ENCODE peak calls at places on chromosome 5, in seven cellular contexts. Y is fibroblast of the aortic adventitia, F is sigmoid colon, L is breast epithelium, A is AG04450, M is upper lobe of right lung, Z is lower leg skin. X is an unnamed sample.
A peak's percentile ranks its signal among the peaks of the same experiment; 100 is the strongest.

GRCh38 chr5:78829811-78830499 is 155.2 kb downstream of the ARSB start:
- DNase-seq in Y (peak; percentile 76), F (peak; percentile 86), L (no peak), A (no peak), M (no peak), Z (peak; percentile 89), X (no peak)

GRCh38 chr5:141787376-141787775 is 90.8 kb downstream of the PCDH1 start:
- DNase-seq in Y (peak; percentile 39), F (no peak), L (no peak), A (no peak), M (no peak), Z (no peak), X (no peak)

GRCh38 chr5:11069041-11069440 is 308.0 kb upstream of the DAP start:
- DNase-seq in Y (no peak), F (no peak), L (no peak), A (no peak), M (no peak), Z (no peak), X (no peak)

GRCh38 chr5:53253421-53253871 is 143.9 kb upstream of the MOCS2 start:
- DNase-seq in Y (peak; percentile 90), F (no peak), L (no peak), A (peak; percentile 61), M (no peak), Z (no peak), X (peak; percentile 55)

GRCh38 chr5:58019614-58020013 is 440.3 kb downstream of the PLK2 start:
- DNase-seq in Y (peak; percentile 39), F (no peak), L (no peak), A (no peak), M (peak; percentile 54), Z (no peak), X (no peak)

GRCh38 chr5:115461506-115462290 is 82.9 kb downstream of the FEM1C start:
- DNase-seq in Y (peak; percentile 76), F (no peak), L (no peak), A (peak; percentile 46), M (no peak), Z (no peak), X (no peak)

GRCh38 chr5:137825165-137825564 is 42.5 kb upstream of the MYOT start:
- DNase-seq in Y (no peak), F (no peak), L (no peak), A (no peak), M (no peak), Z (no peak), X (no peak)

GRCh38 chr5:24823625-24824024 is 178.8 kb upstream of the CDH10 start:
- DNase-seq in Y (no peak), F (no peak), L (no peak), A (no peak), M (no peak), Z (no peak), X (no peak)

GRCh38 chr5:37716405-37716804 is 123.4 kb downstream of the GDNF start:
- DNase-seq in Y (no peak), F (no peak), L (no peak), A (no peak), M (no peak), Z (no peak), X (no peak)

GRCh38 chr5:52725781-52726180 is 61.9 kb upstream of the ITGA1 start:
- DNase-seq in Y (no peak), F (no peak), L (no peak), A (no peak), M (no peak), Z (no peak), X (no peak)

GRCh38 chr5:176768174-176768970 is 42.0 kb upstream of the UNC5A start:
- DNase-seq in Y (no peak), F (peak; percentile 33), L (peak; percentile 38), A (no peak), M (peak; percentile 11), Z (no peak), X (no peak)

GRCh38 chr5:34673463-34674125 is 17.5 kb downstream of the RAI14 start:
- DNase-seq in Y (no peak), F (no peak), L (no peak), A (no peak), M (no peak), Z (no peak), X (no peak)

GRCh38 chr5:93576994-93577575 is 3.9 kb downstream of the NR2F1-AS1 start:
- DNase-seq in Y (no peak), F (no peak), L (no peak), A (no peak), M (no peak), Z (no peak), X (no peak)

GRCh38 chr5:112333236-112333850 is 85.7 kb downstream of the EPB41L4A start:
- DNase-seq in Y (no peak), F (no peak), L (no peak), A (no peak), M (no peak), Z (no peak), X (no peak)

GRCh38 chr5:92715946-92716345 is 865.1 kb downstream of the NR2F1-AS1 start:
- DNase-seq in Y (no peak), F (no peak), L (no peak), A (no peak), M (no peak), Z (no peak), X (no peak)

GRCh38 chr5:94432499-94432898 is 185.9 kb downstream of the KIAA0825 start:
- DNase-seq in Y (peak; percentile 35), F (no peak), L (no peak), A (no peak), M (no peak), Z (no peak), X (no peak)

GRCh38 chr5:56919942-56920662 is 10.7 kb downstream of the SETD9 start:
- DNase-seq in Y (no peak), F (no peak), L (no peak), A (no peak), M (no peak), Z (no peak), X (no peak)

GRCh38 chr5:56833325-56833724 is 18.0 kb downstream of the MAP3K1 start:
- DNase-seq in Y (no peak), F (no peak), L (no peak), A (no peak), M (no peak), Z (no peak), X (no peak)

GRCh38 chr5:42993516-42994284 is 46.4 kb downstream of the ANXA2R start:
- DNase-seq in Y (peak; percentile 81), F (no peak), L (no peak), A (peak; percentile 66), M (no peak), Z (no peak), X (no peak)

GRCh38 chr5:40834391-40834848 is 602 bp downstream of the RPL37 start:
- DNase-seq in Y (peak; percentile 48), F (no peak), L (no peak), A (no peak), M (no peak), Z (no peak), X (no peak)

GRCh38 chr5:139690385-139691274 is 42.5 kb downstream of the CXXC5 start:
- DNase-seq in Y (peak; percentile 67), F (no peak), L (no peak), A (no peak), M (no peak), Z (no peak), X (no peak)

GRCh38 chr5:173859315-173860038 is 28.7 kb upstream of the CPEB4 start:
- DNase-seq in Y (no peak), F (no peak), L (no peak), A (no peak), M (no peak), Z (no peak), X (no peak)

GRCh38 chr5:26833596-26833995 is 204.8 kb downstream of the CDH9 start:
- DNase-seq in Y (no peak), F (no peak), L (no peak), A (no peak), M (no peak), Z (no peak), X (no peak)

GRCh38 chr5:179241175-179241574 is 104.1 kb downstream of the ADAMTS2 start:
- DNase-seq in Y (peak; percentile 28), F (peak; percentile 57), L (peak; percentile 45), A (no peak), M (peak; percentile 46), Z (peak; percentile 81), X (no peak)

GRCh38 chr5:179241764-179242370 is 103.4 kb downstream of the ADAMTS2 start:
- DNase-seq in Y (no peak), F (peak; percentile 32), L (no peak), A (no peak), M (peak; percentile 39), Z (peak; percentile 42), X (no peak)

GRCh38 chr5:179238628-179238970 is 106.7 kb downstream of the ADAMTS2 start:
- DNase-seq in Y (no peak), F (peak; percentile 42), L (peak; percentile 34), A (no peak), M (peak; percentile 39), Z (peak; percentile 45), X (no peak)

GRCh38 chr5:179239256-179240135 is 105.8 kb downstream of the ADAMTS2 start:
- DNase-seq in Y (no peak), F (peak; percentile 50), L (peak; percentile 34), A (no peak), M (peak; percentile 51), Z (peak; percentile 63), X (no peak)

DNA sequence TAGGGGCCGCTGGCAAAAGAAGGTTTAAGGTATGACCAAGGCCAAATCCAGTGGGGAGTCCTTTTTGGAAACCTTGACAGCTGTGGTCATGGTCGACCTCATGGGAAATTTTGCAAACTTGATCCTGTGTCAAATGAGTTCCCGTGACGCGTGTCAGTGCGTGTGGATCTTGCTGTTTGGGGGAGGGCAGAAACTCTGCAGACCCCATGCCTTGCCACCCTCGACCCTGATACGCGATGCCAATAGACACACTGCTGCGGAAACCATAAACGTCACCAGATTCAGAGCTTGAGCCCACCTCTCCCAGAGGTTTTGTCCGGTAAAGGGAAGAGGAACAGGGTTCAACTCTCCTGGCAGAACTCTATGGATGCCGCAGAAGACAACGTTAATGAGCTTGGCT is 104.7 kb downstream of the ADAMTS2 start:
- DNase-seq in Y (no peak), F (peak; percentile 17), L (peak; percentile 38), A (no peak), M (peak; percentile 31), Z (peak; percentile 66), X (no peak)
- TF ChIP-seq CTCF in Y (no peak), F (no peak), L (no peak), A (no peak), M (no peak), Z (no peak), X (no peak)

DNA sequence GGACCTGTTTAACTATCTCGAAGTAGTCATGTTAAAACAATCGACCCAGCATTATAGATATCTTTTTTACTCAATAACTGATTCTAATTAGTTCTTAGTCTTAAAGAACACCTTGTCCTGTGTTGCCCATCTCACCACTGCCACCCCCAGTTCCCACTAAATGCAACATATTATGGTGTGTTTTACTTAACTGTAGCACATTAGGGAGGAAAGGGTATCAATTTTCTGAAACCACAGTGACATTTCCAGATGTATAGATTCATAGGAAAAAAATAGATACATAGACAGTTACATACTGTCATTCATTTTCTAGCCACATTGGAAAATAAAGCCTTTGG is 221.1 kb downstream of the MEF2C start:
- DNase-seq in Y (no peak), F (no peak), L (no peak), A (no peak), M (no peak), Z (no peak), X (no peak)
- H3K4me3 ChIP-seq in Y (no peak overlapping the region), F (no peak overlapping the region), L (no peak overlapping the region), A (no peak overlapping the region), M (no peak overlapping the region), Z (no peak overlapping the region), X (no peak overlapping the region)

GRCh38 chr5:54904425-54904824 is 81.0 kb downstream of the ESM1 start:
- DNase-seq in Y (peak; percentile 76), F (no peak), L (no peak), A (peak; percentile 34), M (no peak), Z (no peak), X (no peak)
- TF ChIP-seq CTCF in Y (peak; percentile 72), F (no peak), L (no peak), A (peak; percentile 81), M (peak; percentile 20), Z (no peak), X (peak; percentile 72)

GRCh38 chr5:149999359-149999758 is 1.1 kb downstream of the TIGD6 start:
- DNase-seq in Y (peak; percentile 19), F (no peak), L (no peak), A (no peak), M (no peak), Z (no peak), X (no peak)
- H3K4me3 ChIP-seq in Y (peak overlapping the region; percentile 95), F (peak overlapping the region; percentile 98), L (peak overlapping the region; percentile 90), A (peak overlapping the region; percentile 89), M (peak overlapping the region; percentile 84), Z (no peak overlapping the region), X (peak overlapping the region; percentile 15)

X was measured in AG04449.